ENCODE peak calls at places on chromosomes 3 and 15, in ten cellular contexts. C is lung microvascular endothelial cell, H is mammary epithelial cell, Q is NCI-H2227 treated with DMSO at 0.1 percent for 48 hours, G is glutamatergic neuron, E is endothelial cell, W is NCI-H446 treated with DMSO at 0.1 percent for 48 hours, B is left cardiac atrium, Z is fibroblast of mammary gland, M is H1. L is an unnamed sample.

GRCh38 chr3:196486263-196486662 is 17.3 kb downstream of the RNF168 start:
- DNase-seq in G (peak; percentile 23), Q (no peak), H (no peak), E (peak; percentile 12), B (no peak), W (no peak), C (peak; percentile 22), Z (peak; percentile 8), M (no peak), L (no peak)

GRCh38 chr3:43294975-43295374 is 8.6 kb downstream of the SNRK start:
- DNase-seq in C (no peak), B (no peak), M (no peak), Z (no peak), G (no peak), W (no peak), Q (no peak), H (no peak), E (no peak), L (no peak)

GRCh38 chr15:75024102-75024636 is 779 bp downstream of the PPCDC start:
- DNase-seq in Q (no peak), G (no peak), H (peak; percentile 30), Z (peak; percentile 55), C (peak; percentile 43), W (peak; percentile 15), M (no peak), E (no peak), B (no peak), L (no peak)

GRCh38 chr15:88042047-88042446 is 214.5 kb downstream of the NTRK3 start:
- DNase-seq in Z (no peak), C (no peak), H (no peak), W (no peak), M (no peak), G (no peak), E (no peak), B (no peak), Q (no peak), L (no peak)

GRCh38 chr15:70795311-70795665 is 31.9 kb upstream of the UACA start:
- DNase-seq in W (no peak), C (peak; percentile 93), E (no peak), Z (peak; percentile 96), B (no peak), Q (no peak), M (no peak), G (no peak), H (peak; percentile 85), L (no peak)

GRCh38 chr15:68997930-68998777 is 16.3 kb upstream of the NOX5 start:
- DNase-seq in W (no peak), H (no peak), E (no peak), G (no peak), M (no peak), C (no peak), B (no peak), Q (no peak), Z (no peak), L (no peak)

GRCh38 chr3:36494461-36495109 is 114.3 kb downstream of the STAC start:
- DNase-seq in G (no peak), E (no peak), Q (no peak), W (no peak), B (no peak), M (no peak), Z (peak; percentile 94), C (no peak), H (peak; percentile 46), L (no peak)

GRCh38 chr3:166837535-166837934 is 542.6 kb downstream of the ZBBX start:
- DNase-seq in Q (no peak), Z (peak; percentile 8), H (peak; percentile 1), B (no peak), G (no peak), W (no peak), C (no peak), M (peak; percentile 10), E (peak; percentile 44), L (no peak)

GRCh38 chr3:45979378-45979777 is 16.2 kb downstream of the FYCO1 start:
- DNase-seq in Q (no peak), C (no peak), Z (no peak), G (no peak), B (no peak), W (no peak), M (no peak), H (no peak), E (no peak), L (no peak)